ENCODE peak calls at places on chromosomes 13 and 19, in four cellular contexts. E is SK-N-SH, I is K562, Q is HCT116. O is an unnamed sample.
A peak's percentile ranks its signal among the peaks of the same experiment; 100 is the strongest.

GRCh38 chr13:77860621-77861020 is 58.0 kb downstream of the EDNRB start:
- DNase-seq in Q (no peak), I (no peak), E (no peak), O (no peak)

GRCh38 chr13:19634129-19634740 is 776 bp downstream of the MPHOSPH8 start:
- DNase-seq in E (peak; percentile 19), I (no peak), Q (no peak), O (no peak)

GRCh38 chr13:51590966-51591627 is 6.8 kb downstream of the WDFY2 start:
- DNase-seq in I (peak; percentile 10), E (peak; percentile 41), Q (no peak), O (peak; percentile 51)

GRCh38 chr13:41008349-41008980 is 10.7 kb downstream of the ELF1 start:
- DNase-seq in E (no peak), I (no peak), Q (no peak), O (no peak)

GRCh38 chr13:113816248-113816924 is 47.5 kb downstream of the GAS6 start:
- DNase-seq in I (no peak), Q (no peak), E (no peak), O (no peak)

GRCh38 chr13:77034883-77035282 is 7.9 kb upstream of the FBXL3 start:
- DNase-seq in Q (no peak), I (no peak), E (no peak), O (no peak)

GRCh38 chr19:41376998-41377365 is 649 bp downstream of the TMEM91 start:
- DNase-seq in Q (no peak), E (no peak), I (no peak), O (no peak)

GRCh38 chr19:44687898-44688297 is 11.1 kb upstream of the CEACAM16 start:
- DNase-seq in E (no peak), I (no peak), Q (no peak), O (no peak)

GRCh38 chr19:29214411-29214810 is 1.5 kb upstream of the UQCRFS1 start:
- DNase-seq in E (no peak), I (no peak), Q (no peak), O (no peak)

GRCh38 chr19:55638864-55639359 is 1.9 kb upstream of the ZNF580 start:
- DNase-seq in Q (no peak), E (peak; percentile 52), I (no peak), O (no peak)
- H3K4me1 ChIP-seq in Q (peaks cover 24% of the 10 kb centered on the region), E (peaks cover 37% of the 10 kb centered on the region), I (peaks cover 36% of the 10 kb centered on the region), O (peaks cover 27% of the 10 kb centered on the region)

DNA sequence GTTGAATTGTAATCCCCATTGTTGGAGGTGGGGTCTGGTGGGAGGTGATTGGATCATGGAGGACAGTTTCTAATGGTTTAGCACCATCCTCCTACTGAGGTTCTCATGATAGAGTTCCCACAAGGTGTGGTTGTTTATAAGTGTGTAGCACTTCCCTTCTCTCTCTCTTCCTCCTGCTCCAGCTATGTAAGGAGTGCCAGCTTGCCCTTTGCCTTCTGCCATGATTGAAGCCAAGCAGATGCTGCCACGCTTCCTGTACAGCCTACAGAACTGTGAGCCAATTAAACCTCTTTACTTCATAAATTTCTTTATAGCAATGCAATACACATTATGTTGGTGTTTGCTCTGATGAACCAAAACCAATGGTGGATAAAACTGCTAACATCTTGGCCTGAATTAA is 238.2 kb downstream of the EFNB2 start:
- DNase-seq in E (no peak), I (no peak), Q (no peak), O (no peak)
- TF ChIP-seq SIN3A in E (no peak), I (no peak), Q (no peak), O (no peak)

GRCh38 chr19:10061717-10062310 is 24.3 kb upstream of the SHFL start:
- DNase-seq in Q (no peak), E (no peak), I (peak; percentile 86), O (no peak)
- TF ChIP-seq REST in Q (peak; percentile 76), E (peak; percentile 96), I (peak; percentile 96), O (peak; percentile 81)

DNA sequence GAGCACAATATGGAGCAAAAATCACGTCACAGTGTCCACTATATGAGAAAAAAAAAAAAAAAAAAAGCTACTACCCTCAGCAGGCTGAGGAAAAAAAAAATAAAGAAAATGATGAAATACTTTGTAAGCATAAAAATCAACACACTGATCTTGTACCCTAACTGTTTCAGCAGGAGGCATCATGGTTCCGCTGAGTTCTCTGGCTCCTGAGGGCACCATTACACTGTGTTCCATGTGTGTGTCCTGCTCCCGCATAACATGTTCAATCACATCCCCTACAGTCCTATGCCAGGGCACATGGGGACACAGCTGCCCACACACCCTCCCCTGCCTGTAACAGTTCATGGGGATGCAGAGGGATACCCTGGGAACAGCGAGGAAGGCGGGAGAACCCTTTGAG is 33.5 kb downstream of the DOCK9 start:
- DNase-seq in I (no peak), Q (no peak), E (no peak), O (no peak)
- H3K4me1 ChIP-seq in I (peaks cover 11% of the 10 kb centered on the region), Q (no peaks in the 10 kb centered on the region), E (no peaks in the 10 kb centered on the region), O (no peaks in the 10 kb centered on the region)

GRCh38 chr13:83498486-83499190 is 383.6 kb downstream of the SLITRK1 start:
- DNase-seq in E (no peak), Q (no peak), I (no peak), O (no peak)
- TF ChIP-seq SIN3A in E (no peak), Q (no peak), I (no peak), O (no peak)

DNA sequence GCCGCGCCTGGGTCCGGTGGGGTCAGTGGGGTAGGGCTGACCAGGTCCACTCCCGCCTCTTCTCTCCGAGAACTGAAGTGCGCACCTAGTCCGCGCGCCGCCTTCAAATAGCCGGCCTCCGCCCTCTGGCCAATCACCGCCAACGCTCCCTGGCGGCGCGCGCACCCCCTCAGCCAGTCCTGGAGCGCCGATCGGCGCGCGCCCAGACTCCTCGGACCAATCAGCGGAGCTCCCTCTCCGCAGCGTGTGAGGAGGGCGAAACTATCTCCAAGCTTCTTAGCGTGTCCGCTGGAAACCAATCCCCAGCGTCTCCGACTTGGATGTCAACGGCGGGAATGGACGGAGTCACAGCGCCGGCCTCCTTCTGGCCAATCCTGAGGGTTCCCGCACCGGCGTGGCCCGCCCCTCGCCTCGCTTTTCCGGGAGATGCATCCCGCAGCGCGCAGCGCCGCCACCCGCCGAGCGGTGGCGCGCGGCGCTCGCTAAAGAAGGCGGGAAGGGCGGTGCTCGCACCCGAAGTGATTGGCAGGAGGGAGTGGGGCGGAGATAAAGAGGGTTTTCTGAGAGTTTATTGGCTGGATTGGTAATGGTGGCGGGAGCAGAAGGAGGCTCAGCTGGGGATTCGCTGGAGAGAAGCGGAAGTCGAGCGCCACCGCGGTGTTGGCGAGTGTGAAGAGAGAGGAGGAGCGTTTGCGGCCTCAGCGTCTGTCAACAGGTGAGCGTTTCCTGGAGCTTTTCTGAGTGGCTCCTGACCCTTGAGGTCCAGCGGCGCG is at the start of gene ASF1B:
- DNase-seq in E (peak; percentile 98), I (peak; percentile 96), Q (peak; percentile 100), O (peak; percentile 94)
- TF ChIP-seq REST in E (no peak), I (no peak), Q (no peak), O (no peak)

DNA sequence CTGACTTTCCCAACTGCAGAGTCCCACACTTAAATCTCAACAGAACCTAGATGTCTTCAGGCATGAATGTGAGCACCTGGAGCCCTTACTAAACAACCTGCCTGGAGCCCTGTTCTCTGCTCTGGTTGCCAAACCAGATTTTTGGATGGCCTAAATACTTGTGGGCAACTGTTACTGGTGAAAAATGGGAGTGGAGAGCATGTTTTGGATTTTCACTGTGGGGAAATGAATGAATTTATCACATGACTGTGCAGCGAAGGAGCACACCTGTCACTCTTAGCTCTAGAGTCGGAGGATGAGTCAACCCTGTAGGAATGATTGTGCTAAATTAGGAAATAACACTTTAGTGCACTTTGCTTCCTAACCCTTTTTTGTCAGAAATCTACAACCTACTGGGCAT is 30.3 kb downstream of the SHISA2 start:
- DNase-seq in Q (no peak), E (no peak), I (no peak), O (no peak)
- H3K4me1 ChIP-seq in Q (no peaks in the 10 kb centered on the region), E (peaks cover 8% of the 10 kb centered on the region), I (no peaks in the 10 kb centered on the region), O (peaks cover 4% of the 10 kb centered on the region)

DNA sequence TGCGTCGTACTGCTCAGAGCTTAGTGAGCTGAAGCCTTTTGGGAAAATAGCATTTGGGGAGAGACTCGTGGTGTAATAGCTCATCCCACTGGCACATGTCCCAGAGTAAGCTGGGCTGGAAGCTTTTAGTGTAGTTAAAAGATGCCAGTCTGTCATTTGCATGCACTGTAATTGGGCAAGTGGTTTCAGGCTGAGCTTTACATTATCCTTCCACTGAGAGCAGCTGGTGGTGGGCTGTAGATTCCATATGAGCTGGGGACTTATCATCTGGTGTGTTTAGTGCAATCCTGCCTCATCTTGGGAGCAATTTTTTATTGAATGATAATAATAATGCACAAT is 69.9 kb downstream of the LRCH1 start:
- DNase-seq in E (peak; percentile 71), I (no peak), Q (no peak), O (no peak)
- TF ChIP-seq SIN3A in E (no peak), I (no peak), Q (no peak), O (no peak)